ENCODE peak calls at places on chromosomes 16 and 17, in four cellular contexts. V is stimulated activated CD4-positive, alpha-beta T cell treated with anti-CD3 and anti-CD28 coated beads, Interleukin-4, amount 100 ng/mL, for 4 hours; R is fibroblast of mammary gland; K is dorsolateral prefrontal cortex. I is an unnamed sample.

GRCh38 chr17:72587773-72588511 is 467.1 kb downstream of the SOX9 start:
- DNase-seq in V (no peak), R (no peak), K (no peak), I (no peak)

GRCh38 chr16:88732961-88733294 is 26.6 kb downstream of the CTU2 start:
- DNase-seq in V (no peak), R (no peak), K (no peak), I (no peak)

GRCh38 chr16:28013878-28014277 is 49.6 kb downstream of the GSG1L start:
- DNase-seq in V (no peak), R (no peak), K (no peak), I (no peak)

GRCh38 chr17:2695243-2695960 is 16.2 kb downstream of the CLUH start:
- DNase-seq in V (no peak), R (no peak), K (no peak), I (no peak)

GRCh38 chr17:67566656-67567055 is 151.1 kb upstream of the NOL11 start:
- DNase-seq in V (no peak), R (no peak), K (no peak), I (no peak)

GRCh38 chr17:51479303-51479702 is 219.0 kb downstream of the UTP18 start:
- DNase-seq in V (no peak), R (no peak), K (no peak), I (no peak)

GRCh38 chr17:31425646-31426045 is 34.2 kb downstream of the RAB11FIP4 start:
- DNase-seq in V (no peak), R (no peak), K (peak; percentile 74), I (no peak)

GRCh38 chr17:2414665-2415064 is 13.8 kb upstream of the MNT start:
- DNase-seq in V (no peak), R (no peak), K (no peak), I (no peak)

GRCh38 chr17:76268015-76268749 is 3.0 kb downstream of the UBALD2 start:
- DNase-seq in V (peak; percentile 65), R (peak; percentile 84), K (peak; percentile 69), I (peak; percentile 37)

GRCh38 chr17:50258647-50259483 is 15.4 kb upstream of the TMEM92 start:
- DNase-seq in V (no peak), R (peak; percentile 70), K (no peak), I (no peak)

GRCh38 chr16:75555213-75555706 is 792 bp downstream of the TMEM231 start:
- DNase-seq in V (no peak), R (peak; percentile 94), K (peak; percentile 90), I (peak; percentile 63)

I was measured in nucleus accumbens.